ENCODE peak calls at places on chromosomes 13 and 19, in five cellular contexts. E is GM12878, F is SK-N-SH, D is HCT116, L is K562. Q is an unnamed sample.

GRCh38 chr19:41376241-41376997 is at the start of gene TMEM91:
- DNase-seq in E (no peak), F (peak), D (no peak), L (peak), Q (no peak)

GRCh38 chr13:42373048-42373812 is 101.3 kb downstream of the AKAP11 start:
- DNase-seq in E (no peak), F (no peak), D (no peak), L (no peak), Q (no peak)

GRCh38 chr13:65497265-65497664 is 1732.9 kb downstream of the PCDH9 start:
- DNase-seq in E (no peak), F (no peak), D (peak), L (no peak), Q (peak)

GRCh38 chr13:114309806-114310410 is 4.4 kb upstream of the CHAMP1 start:
- DNase-seq in E (no peak), F (no peak), D (no peak), L (no peak), Q (peak)

GRCh38 chr13:100097821-100098220 is 8.9 kb downstream of the PCCA start:
- DNase-seq in E (no peak), F (no peak), D (no peak), L (no peak), Q (no peak)

GRCh38 chr13:20371825-20372224 is 139.7 kb upstream of the GJB6 start:
- DNase-seq in E (no peak), F (no peak), D (no peak), L (no peak), Q (no peak)

GRCh38 chr19:51783373-51783772 is 11.6 kb upstream of the FPR3 start:
- DNase-seq in E (no peak), F (no peak), D (peak), L (no peak), Q (no peak)

GRCh38 chr13:106373989-106374572 is 161.4 kb downstream of the EFNB2 start:
- DNase-seq in E (peak), F (no peak), D (no peak), L (no peak), Q (no peak)

GRCh38 chr19:6535558-6536137 is 4.8 kb downstream of the TNFSF9 start:
- DNase-seq in E (no peak), F (no peak), D (no peak), L (no peak), Q (no peak)

GRCh38 chr13:20159646-20160345 is 1.1 kb downstream of the GJA3 start:
- DNase-seq in E (no peak), F (no peak), D (no peak), L (no peak), Q (no peak)

GRCh38 chr19:6772028-6772865 is at the start of gene VAV1:
- DNase-seq in E (peak), F (peak), D (no peak), L (peak), Q (no peak)

GRCh38 chr13:66984241-66984640 is 245.9 kb downstream of the PCDH9 start:
- DNase-seq in E (no peak), F (no peak), D (no peak), L (no peak), Q (no peak)

GRCh38 chr13:75749407-75749806 is 113.3 kb downstream of the LMO7 start:
- DNase-seq in E (no peak), F (no peak), D (no peak), L (no peak), Q (no peak)

GRCh38 chr13:105341256-105341655 is 1194.2 kb downstream of the EFNB2 start:
- DNase-seq in E (no peak), F (no peak), D (no peak), L (no peak), Q (no peak)

GRCh38 chr19:39297931-39298634 is 1.9 kb downstream of the IFNL1 start:
- DNase-seq in E (no peak), F (no peak), D (no peak), L (no peak), Q (no peak)

GRCh38 chr13:37175996-37176395 is 70.5 kb upstream of the CSNK1A1L start:
- DNase-seq in E (no peak), F (no peak), D (no peak), L (no peak), Q (no peak)

GRCh38 chr13:110183925-110184324 is 123.0 kb downstream of the COL4A1 start:
- DNase-seq in E (no peak), F (peak), D (no peak), L (no peak), Q (no peak)

GRCh38 chr19:23596872-23597271 is 90.1 kb downstream of the ZNF675 start:
- DNase-seq in E (no peak), F (no peak), D (no peak), L (no peak), Q (no peak)

GRCh38 chr13:24630851-24631341 is 49.3 kb upstream of the ATP12A start:
- DNase-seq in E (no peak), F (no peak), D (peak), L (peak), Q (no peak)

GRCh38 chr19:48230555-48231129 is 25.1 kb downstream of the CARD8 start:
- DNase-seq in E (no peak), F (no peak), D (no peak), L (peak), Q (no peak)
- TF ChIP-seq JUND in E (no peak), F (no peak), D (no peak), L (no peak), Q (no peak)

GRCh38 chr19:2289714-2290435 is 7.9 kb upstream of the PEAK3 start:
- DNase-seq in E (peak), F (no peak), D (no peak), L (peak), Q (no peak)

GRCh38 chr19:2290441-2291184 is 8.6 kb upstream of the PEAK3 start:
- DNase-seq in E (no peak), F (no peak), D (no peak), L (no peak), Q (no peak)

GRCh38 chr19:2291185-2291751 is 9.3 kb upstream of the PEAK3 start:
- DNase-seq in E (no peak), F (peak), D (no peak), L (no peak), Q (no peak)

GRCh38 chr19:2296141-2296540 is 11.8 kb downstream of the LINGO3 start:
- DNase-seq in E (no peak), F (no peak), D (no peak), L (no peak), Q (no peak)

DNA sequence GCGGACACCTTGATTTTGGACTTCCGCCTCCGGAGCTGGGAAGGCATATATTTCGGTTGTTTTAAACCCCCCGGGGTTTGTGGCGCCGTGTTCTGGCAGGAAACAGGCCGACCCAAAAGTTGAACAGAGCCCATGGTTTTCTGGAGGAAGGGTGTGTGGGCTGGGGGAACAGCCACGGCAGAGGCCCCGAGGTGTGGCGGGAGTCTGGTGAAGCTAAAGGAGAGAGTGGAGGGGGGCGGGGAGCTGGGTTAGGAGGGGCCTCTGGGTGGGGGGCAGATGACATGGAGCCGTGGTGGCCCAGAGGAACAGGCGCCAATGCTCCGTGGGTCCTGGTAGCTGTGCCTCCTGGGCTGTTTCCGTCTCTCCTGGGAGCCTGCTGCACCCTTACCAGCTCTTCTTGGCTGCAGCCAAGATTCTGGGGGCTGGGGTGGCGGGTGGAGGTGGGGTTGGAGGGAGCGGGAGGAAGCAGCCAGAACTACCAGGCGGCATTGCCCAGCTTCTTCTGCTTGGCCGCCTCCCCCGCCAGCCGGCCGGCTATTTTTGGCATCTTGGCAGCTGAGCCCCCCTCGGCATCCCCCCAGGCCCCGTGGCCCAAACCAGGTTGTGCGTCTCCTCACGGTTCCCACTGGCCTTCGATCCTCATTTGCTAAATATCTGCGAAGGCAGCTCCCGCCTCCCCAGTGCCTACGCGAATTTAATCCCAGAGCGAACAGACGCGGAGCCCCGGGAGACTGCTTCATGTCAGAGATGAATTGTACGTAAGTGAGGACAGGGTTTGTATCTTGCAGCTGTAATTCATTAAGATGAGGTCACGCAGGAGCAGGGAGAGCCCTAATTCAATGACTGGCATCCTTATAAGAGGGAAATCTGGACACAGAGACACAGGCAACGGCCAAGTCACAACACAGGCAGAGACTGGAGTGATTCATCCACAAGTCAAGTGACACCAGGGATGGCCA is 12.7 kb upstream of the PEAK3 start:
- DNase-seq in E (no peak), F (peak), D (no peak), L (no peak), Q (no peak)
- TF ChIP-seq JUND in E (no peak), F (no peak), D (no peak), L (no peak), Q (no peak)

DNA sequence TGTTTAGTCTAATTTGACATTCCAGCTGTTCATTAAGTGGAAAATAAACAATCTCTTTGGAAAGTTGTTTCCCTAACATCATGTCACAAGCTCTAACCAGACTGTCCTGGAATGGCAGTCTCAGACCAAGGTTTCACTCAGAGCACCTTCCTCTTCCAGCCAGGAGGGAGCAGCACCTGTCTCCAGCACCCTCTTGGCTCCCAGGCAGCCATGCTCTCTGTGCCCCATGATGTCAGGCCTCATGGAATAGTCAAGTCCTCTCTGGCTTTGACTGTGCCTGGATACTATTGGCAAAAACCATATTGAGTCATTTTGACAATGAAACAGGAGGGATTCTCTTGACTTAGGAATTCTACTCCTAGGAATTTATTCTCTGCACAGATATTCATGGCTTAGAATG is 171.4 kb downstream of the OXGR1 start:
- DNase-seq in E (no peak), F (peak), D (peak), L (peak), Q (peak)
- TF ChIP-seq JUND in E (no peak), F (no peak), D (no peak), L (no peak), Q (no peak)

GRCh38 chr19:16457195-16457953 is 14.4 kb downstream of the EPS15L1 start:
- DNase-seq in E (no peak), F (peak), D (no peak), L (peak), Q (no peak)
- TF ChIP-seq JUND in E (no peak), F (no peak), D (no peak), L (no peak), Q (no peak)